ENCODE peak calls at places on chromosomes 4 and X, in eight cellular contexts. F is GM12891, M is GM12892, I is sigmoid colon, B is breast epithelium, J is stomach, X is HCT116, K is HepG2. W is an unnamed sample.

GRCh38 chrX:53441531-53442321 is 7.6 kb upstream of the HSD17B10 start:
- DNase-seq in F (peak), M (peak), I (peak), B (peak), J (peak), X (peak), K (peak), W (peak)

GRCh38 chr4:185513489-185514181 is 21.7 kb downstream of the PDLIM3 start:
- DNase-seq in F (no peak), M (no peak), I (peak), B (no peak), J (no peak), X (no peak), K (peak), W (no peak)

GRCh38 chr4:90127706-90128345 is 632 bp downstream of the CCSER1 start:
- DNase-seq in F (no peak), M (no peak), I (peak), B (peak), J (peak), X (no peak), K (no peak), W (peak)

GRCh38 chr4:139988863-139989765 is 164.9 kb downstream of the MAML3 start:
- DNase-seq in F (no peak), M (no peak), I (peak), B (no peak), J (peak), X (peak), K (peak), W (peak)

GRCh38 chr4:120918788-120919187 is 3.7 kb downstream of the PRDM5 start:
- DNase-seq in F (no peak), M (no peak), I (peak), B (no peak), J (no peak), X (no peak), K (no peak), W (peak)

GRCh38 chrX:107718156-107718621 is 57.4 kb downstream of the TSC22D3 start:
- DNase-seq in F (no peak), M (no peak), I (peak), B (no peak), J (peak), X (peak), K (peak), W (peak)

GRCh38 chrX:142089193-142089592 is 115.9 kb downstream of the MAGEC2 start:
- DNase-seq in F (no peak), M (no peak), I (no peak), B (no peak), J (no peak), X (no peak), K (no peak), W (no peak)

GRCh38 chr4:26235500-26235899 is 85.3 kb upstream of the RBPJ start:
- DNase-seq in F (no peak), M (no peak), I (peak), B (no peak), J (peak), X (no peak), K (no peak), W (peak)

GRCh38 chr4:146638801-146639351 is at the start of gene POU4F2:
- DNase-seq in F (peak), M (no peak), I (no peak), B (no peak), J (no peak), X (no peak), K (no peak), W (peak)

GRCh38 chrX:121121021-121121420 is 73.6 kb downstream of the GLUD2 start:
- DNase-seq in F (no peak), M (no peak), I (no peak), B (no peak), J (no peak), X (no peak), K (no peak), W (no peak)

GRCh38 chr4:13365195-13365594 is 118.9 kb downstream of the RAB28 start:
- DNase-seq in F (no peak), M (no peak), I (no peak), B (no peak), J (no peak), X (no peak), K (no peak), W (no peak)

GRCh38 chr4:112448211-112448745 is 67.7 kb downstream of the NEUROG2 start:
- DNase-seq in F (no peak), M (no peak), I (no peak), B (no peak), J (no peak), X (no peak), K (no peak), W (no peak)

GRCh38 chrX:139094671-139095592 is 383.4 kb upstream of the FGF13 start:
- DNase-seq in F (no peak), M (no peak), I (no peak), B (no peak), J (no peak), X (no peak), K (no peak), W (no peak)

GRCh38 chrX:103099706-103100105 is 6.8 kb upstream of the NXF3 start:
- DNase-seq in F (no peak), M (no peak), I (no peak), B (no peak), J (no peak), X (no peak), K (no peak), W (no peak)

GRCh38 chrX:12370444-12371089 is 232.3 kb downstream of the FRMPD4 start:
- DNase-seq in F (no peak), M (no peak), I (no peak), B (no peak), J (no peak), X (no peak), K (no peak), W (no peak)

GRCh38 chr4:46388860-46389259 is 1.1 kb downstream of the GABRA2 start:
- DNase-seq in F (no peak), M (no peak), I (no peak), B (no peak), J (no peak), X (no peak), K (no peak), W (no peak)

GRCh38 chr4:153643406-153644016 is 40.6 kb upstream of the TLR2 start:
- DNase-seq in F (peak), M (peak), I (no peak), B (no peak), J (no peak), X (peak), K (peak), W (no peak)

GRCh38 chr4:181820518-181820917 is 422.7 kb upstream of the TENM3 start:
- DNase-seq in F (no peak), M (no peak), I (no peak), B (no peak), J (no peak), X (no peak), K (peak), W (no peak)

GRCh38 chr4:120821986-120822385 is 100.5 kb downstream of the PRDM5 start:
- DNase-seq in F (no peak), M (no peak), I (no peak), B (no peak), J (no peak), X (no peak), K (no peak), W (no peak)

GRCh38 chr4:83013420-83013867 is 2.8 kb upstream of the LIN54 start:
- DNase-seq in F (no peak), M (no peak), I (no peak), B (no peak), J (no peak), X (no peak), K (no peak), W (no peak)

GRCh38 chrX:149491812-149492211 is 13.3 kb downstream of the IDS start:
- DNase-seq in F (no peak), M (no peak), I (no peak), B (no peak), J (no peak), X (no peak), K (peak), W (no peak)

GRCh38 chr4:105474110-105474518 is 252 bp upstream of the PPA2 start:
- DNase-seq in F (peak), M (no peak), I (peak), B (peak), J (peak), X (no peak), K (no peak), W (peak)

GRCh38 chrX:137052641-137053235 is 18.9 kb upstream of the GPR101 start:
- DNase-seq in F (no peak), M (no peak), I (no peak), B (no peak), J (no peak), X (no peak), K (no peak), W (no peak)

GRCh38 chrX:31268359-31268758 is 196.5 kb upstream of the FTHL17 start:
- DNase-seq in F (no peak), M (no peak), I (no peak), B (no peak), J (no peak), X (no peak), K (peak), W (no peak)

GRCh38 chr4:69689530-69690111 is 36.6 kb upstream of the UGT2A1 start:
- DNase-seq in F (no peak), M (no peak), I (no peak), B (no peak), J (no peak), X (peak), K (peak), W (no peak)

GRCh38 chr4:24923550-24923949 is 10.7 kb upstream of the CCDC149 start:
- DNase-seq in F (no peak), M (no peak), I (no peak), B (no peak), J (no peak), X (no peak), K (no peak), W (no peak)

GRCh38 chr4:170014359-170015008 is 11.7 kb downstream of the MFAP3L start:
- DNase-seq in F (no peak), M (no peak), I (no peak), B (no peak), J (no peak), X (no peak), K (no peak), W (no peak)

GRCh38 chr4:71446479-71447081 is 107.8 kb downstream of the SLC4A4 start:
- DNase-seq in F (no peak), M (no peak), I (no peak), B (no peak), J (no peak), X (no peak), K (no peak), W (no peak)

GRCh38 chrX:148956352-148956751 is 455.9 kb downstream of the AFF2 start:
- DNase-seq in F (no peak), M (no peak), I (no peak), B (no peak), J (no peak), X (no peak), K (no peak), W (no peak)

GRCh38 chr4:138103597-138104461 is 138.3 kb downstream of the SLC7A11 start:
- DNase-seq in F (no peak), M (no peak), I (no peak), B (no peak), J (no peak), X (no peak), K (peak), W (no peak)

GRCh38 chrX:97399400-97399799 is 515.7 kb downstream of the RPA4 start:
- DNase-seq in F (no peak), M (no peak), I (no peak), B (no peak), J (no peak), X (no peak), K (no peak), W (no peak)

GRCh38 chr4:16977081-16977480 is 78.6 kb upstream of the LDB2 start:
- DNase-seq in F (no peak), M (no peak), I (no peak), B (no peak), J (no peak), X (no peak), K (no peak), W (no peak)

GRCh38 chrX:23003121-23003520 is 3.4 kb downstream of the DDX53 start:
- DNase-seq in F (no peak), M (no peak), I (no peak), B (no peak), J (no peak), X (no peak), K (no peak), W (no peak)

GRCh38 chr4:52576326-52576725 is 82.8 kb downstream of the USP46 start:
- DNase-seq in F (no peak), M (no peak), I (no peak), B (no peak), J (no peak), X (no peak), K (no peak), W (no peak)

GRCh38 chr4:86497131-86497530 is 97.0 kb upstream of the PTPN13 start:
- DNase-seq in F (no peak), M (no peak), I (no peak), B (no peak), J (no peak), X (no peak), K (no peak), W (no peak)

GRCh38 chr4:11415409-11416070 is 13.2 kb downstream of the HS3ST1 start:
- DNase-seq in F (no peak), M (no peak), I (no peak), B (no peak), J (no peak), X (no peak), K (no peak), W (no peak)

GRCh38 chrX:2698604-2699003 is 7.5 kb downstream of the CD99 start:
- DNase-seq in F (no peak), M (no peak), I (no peak), B (no peak), J (no peak), X (no peak), K (no peak), W (no peak)
- TF ChIP-seq POLR2AphosphoS5 in F (no peak), M (no peak), I (no peak), B (no peak), J (no peak), X (no peak), K (no peak), W (no peak)

DNA sequence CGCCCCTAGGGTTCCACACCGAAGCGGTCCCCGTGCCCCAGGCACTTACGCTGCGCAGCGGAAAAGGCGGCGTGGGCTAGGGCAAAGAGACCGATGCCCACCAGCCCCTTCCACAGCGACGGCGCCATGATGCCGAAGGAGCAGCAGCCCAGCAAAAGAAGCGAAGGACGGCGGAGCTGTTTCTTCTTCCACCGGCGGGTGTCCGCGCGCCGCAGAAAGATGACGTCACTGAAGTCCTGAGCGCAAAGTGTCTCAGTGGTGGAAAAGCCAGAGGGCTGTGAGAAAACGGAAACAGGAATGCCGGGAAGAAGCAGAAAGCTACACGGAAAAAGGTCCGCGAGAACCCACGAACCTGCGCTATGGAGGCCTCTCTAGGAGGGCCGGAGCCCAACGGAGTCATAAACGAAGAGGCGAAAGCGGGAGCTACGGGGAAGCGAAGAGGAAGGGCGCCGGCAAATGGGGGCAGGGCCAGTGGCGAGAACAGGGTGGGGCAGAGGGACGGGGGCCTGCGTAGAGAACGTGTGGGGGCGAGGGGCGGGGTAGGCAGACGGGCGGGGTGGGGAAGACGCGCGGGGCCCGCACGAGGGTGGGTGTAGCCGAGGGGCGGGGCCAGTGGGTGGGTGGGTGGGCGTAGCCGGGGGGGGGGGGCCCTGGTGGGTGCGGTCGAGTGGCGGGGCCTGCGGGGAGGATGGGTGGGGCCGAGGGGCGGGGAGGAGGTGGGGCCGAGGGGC is at the start of gene MMGT1:
- DNase-seq in F (peak), M (peak), I (peak), B (peak), J (peak), X (peak), K (peak), W (peak)
- TF ChIP-seq POLR2A in F (no peak), M (peak), I (peak), B (peak), J (no peak), X (no peak), K (peak), W (peak)

GRCh38 chr4:2942037-2942531 is 21.1 kb downstream of the NOP14 start:
- DNase-seq in F (no peak), M (no peak), I (no peak), B (no peak), J (no peak), X (no peak), K (no peak), W (no peak)

GRCh38 chr4:2944091-2944482 is 19.1 kb downstream of the NOP14 start:
- DNase-seq in F (no peak), M (no peak), I (no peak), B (no peak), J (no peak), X (no peak), K (no peak), W (no peak)

GRCh38 chr4:2944882-2945526 is 18.2 kb downstream of the NOP14 start:
- DNase-seq in F (no peak), M (no peak), I (peak), B (no peak), J (no peak), X (no peak), K (no peak), W (no peak)

GRCh38 chr4:2942532-2943363 is 20.5 kb downstream of the NOP14 start:
- DNase-seq in F (no peak), M (no peak), I (no peak), B (no peak), J (peak), X (no peak), K (no peak), W (peak)

GRCh38 chr4:2943364-2944090 is 19.7 kb downstream of the NOP14 start:
- DNase-seq in F (no peak), M (no peak), I (no peak), B (peak), J (no peak), X (no peak), K (no peak), W (no peak)
- TF ChIP-seq POLR2AphosphoS5 in F (no peak), M (no peak), I (no peak), B (no peak), J (no peak), X (no peak), K (no peak), W (no peak)

DNA sequence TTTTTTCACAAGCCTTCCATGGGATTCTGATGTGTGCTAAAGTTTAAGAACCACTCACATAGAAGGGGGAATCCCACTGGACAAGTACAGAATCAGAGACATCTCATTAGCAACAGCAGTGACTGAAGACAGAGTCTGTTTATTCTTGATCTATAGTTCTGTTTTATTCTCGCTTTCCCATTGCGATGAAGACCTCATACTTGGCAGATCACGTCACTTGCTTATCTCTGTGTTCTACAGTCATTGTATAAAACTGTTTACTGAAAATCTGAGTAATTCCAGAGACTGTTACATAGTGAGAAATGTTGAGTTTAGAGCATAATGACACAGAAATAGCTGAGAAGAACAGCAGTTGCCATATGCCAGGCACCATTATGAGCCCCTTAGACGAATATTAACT is 185.5 kb downstream of the PTTG2 start:
- DNase-seq in F (no peak), M (no peak), I (no peak), B (no peak), J (no peak), X (no peak), K (no peak), W (no peak)
- TF ChIP-seq POLR2A in F (no peak), M (no peak), I (no peak), B (no peak), J (no peak), X (no peak), K (no peak), W (no peak)

GRCh38 chr4:77629885-77630284 is 24.3 kb downstream of the CXCL13 start:
- DNase-seq in F (no peak), M (no peak), I (no peak), B (no peak), J (no peak), X (no peak), K (no peak), W (no peak)
- TF ChIP-seq POLR2AphosphoS5 in F (no peak), M (no peak), I (no peak), B (no peak), J (no peak), X (no peak), K (no peak), W (no peak)

GRCh38 chr4:3213661-3214250 is 35.2 kb upstream of the MSANTD1 start:
- DNase-seq in F (no peak), M (no peak), I (peak), B (peak), J (no peak), X (no peak), K (no peak), W (no peak)

GRCh38 chr4:3217266-3217665 is 31.7 kb upstream of the MSANTD1 start:
- DNase-seq in F (no peak), M (no peak), I (peak), B (no peak), J (no peak), X (no peak), K (no peak), W (no peak)

GRCh38 chr4:3215733-3216132 is 33.2 kb upstream of the MSANTD1 start:
- DNase-seq in F (no peak), M (no peak), I (peak), B (peak), J (no peak), X (no peak), K (no peak), W (no peak)

GRCh38 chr4:3213101-3213416 is 35.9 kb upstream of the MSANTD1 start:
- DNase-seq in F (no peak), M (no peak), I (peak), B (peak), J (no peak), X (no peak), K (peak), W (no peak)

DNA sequence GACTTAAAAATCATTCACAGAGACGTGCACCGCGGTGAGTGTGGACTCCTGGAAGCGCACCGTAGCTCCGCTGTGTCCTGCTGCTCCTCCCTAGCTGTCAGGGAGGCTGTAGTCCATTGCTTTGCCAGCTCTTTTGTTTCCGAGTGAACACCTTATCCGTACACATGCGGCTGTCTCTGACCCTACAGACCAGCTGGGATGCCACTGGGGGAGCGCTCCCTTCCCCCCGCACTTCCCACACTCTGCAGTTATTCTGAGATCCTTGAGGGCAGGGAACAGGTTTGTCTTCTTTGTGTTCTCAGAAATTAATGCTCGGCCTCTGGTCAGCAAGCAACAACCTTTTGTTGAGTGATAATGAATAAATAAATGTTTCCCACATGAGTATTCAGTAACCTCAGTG is 33.7 kb upstream of the MSANTD1 start:
- DNase-seq in F (no peak), M (no peak), I (peak), B (peak), J (no peak), X (no peak), K (no peak), W (no peak)
- TF ChIP-seq POLR2A in F (no peak), M (no peak), I (no peak), B (no peak), J (no peak), X (no peak), K (no peak), W (no peak)

GRCh38 chr4:102620697-102621497 is 119.7 kb downstream of the NFKB1 start:
- DNase-seq in F (no peak), M (no peak), I (no peak), B (no peak), J (peak), X (peak), K (peak), W (no peak)
- TF ChIP-seq POLR2AphosphoS5 in F (no peak), M (no peak), I (peak), B (no peak), J (peak), X (no peak), K (peak), W (no peak)

W was measured in upper lobe of left lung.